ENCODE peak calls at places on chromosomes 6 and 20, in five cellular contexts. A is neural crest cell, J is OCI-LY7, K is kidney epithelial cell, Z is AG09309. B is an unnamed sample.

GRCh38 chr6:159217595-159218275 is 48.5 kb downstream of the FNDC1 start:
- DNase-seq in Z (no peak), K (no peak), A (peak; percentile 57), J (peak; percentile 93), B (no peak)

GRCh38 chr6:2858678-2859324 is 17.1 kb upstream of the SERPINB1 start:
- DNase-seq in J (peak; percentile 83), Z (no peak), A (no peak), K (no peak), B (no peak)

GRCh38 chr6:41970436-41970846 is 28.8 kb upstream of the CCND3 start:
- DNase-seq in A (no peak), J (peak; percentile 21), K (no peak), Z (peak; percentile 31), B (no peak)

GRCh38 chr20:37438464-37439222 is 82.4 kb upstream of the NNAT start:
- DNase-seq in K (no peak), Z (no peak), J (no peak), A (no peak), B (no peak)

GRCh38 chr6:53593001-53593488 is 48.1 kb upstream of the GCLC start:
- DNase-seq in J (no peak), A (no peak), Z (peak; percentile 69), K (peak; percentile 50), B (peak; percentile 61)

GRCh38 chr6:74971631-74972030 is 234.2 kb downstream of the COL12A1 start:
- DNase-seq in Z (no peak), A (no peak), K (no peak), J (no peak), B (no peak)

GRCh38 chr6:42547407-42548329 is 16.2 kb upstream of the UBR2 start:
- DNase-seq in Z (peak; percentile 18), A (peak; percentile 88), K (no peak), J (peak; percentile 87), B (no peak)

GRCh38 chr6:92688328-92688727 is 731.0 kb downstream of the EPHA7 start:
- DNase-seq in Z (no peak), J (peak; percentile 77), A (no peak), K (no peak), B (no peak)

GRCh38 chr6:159110013-159110412 is 59.2 kb upstream of the FNDC1 start:
- DNase-seq in A (peak; percentile 32), K (no peak), Z (peak; percentile 13), J (peak; percentile 60), B (no peak)

GRCh38 chr6:30741789-30742315 is 635 bp downstream of the FLOT1 start:
- DNase-seq in A (no peak), Z (no peak), J (no peak), K (no peak), B (no peak)

GRCh38 chr6:151440930-151441329 is 11.0 kb downstream of the RMND1 start:
- DNase-seq in Z (no peak), A (no peak), K (no peak), J (peak; percentile 16), B (no peak)
- TF ChIP-seq CTCF in Z (peak; percentile 52), A (peak; percentile 50), K (peak; percentile 31), J (peak; percentile 66), B (peak; percentile 26)

GRCh38 chr6:96899019-96899418 is 1.3 kb upstream of the NDUFAF4 start:
- DNase-seq in K (no peak), Z (no peak), A (peak; percentile 6), J (peak; percentile 40), B (no peak)
- TF ChIP-seq CTCF in K (peak; percentile 53), Z (peak; percentile 56), A (peak; percentile 69), J (peak; percentile 73), B (peak; percentile 45)

DNA sequence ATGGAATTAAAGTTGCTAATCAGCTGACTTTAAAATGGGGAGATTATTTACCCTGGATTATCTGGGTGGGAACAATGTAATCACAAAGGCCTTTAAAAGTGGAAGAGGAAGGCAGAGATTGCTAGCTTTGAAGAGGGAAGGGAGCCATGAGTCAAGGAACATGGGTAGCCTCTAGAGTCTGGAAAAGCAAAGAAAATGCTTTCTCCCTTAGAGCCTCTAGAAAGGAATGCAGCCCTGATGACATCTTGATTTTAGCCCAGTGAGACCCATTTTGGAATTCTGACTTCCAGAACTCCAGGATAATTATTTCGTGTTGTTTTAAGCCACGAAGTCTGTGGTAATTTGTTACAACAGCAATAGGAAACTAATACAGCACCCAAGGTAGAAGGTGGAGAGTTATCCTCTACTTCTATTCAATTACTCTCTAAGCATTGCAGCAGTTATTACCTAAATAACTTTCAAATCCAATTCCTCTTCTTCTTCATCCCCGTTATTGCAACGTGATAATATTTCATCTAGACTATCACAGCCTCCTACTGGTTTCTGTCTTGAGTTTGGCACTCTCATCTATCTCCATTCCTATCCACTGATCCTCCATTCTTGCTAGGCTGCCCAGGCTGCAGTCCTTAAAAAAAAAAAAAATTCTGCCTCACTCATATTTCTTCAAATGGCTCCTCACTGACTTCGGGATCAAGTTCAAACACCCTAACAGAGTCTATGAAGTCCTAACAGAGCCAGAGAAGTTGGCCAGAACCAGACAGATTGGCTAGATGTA is 224.3 kb downstream of the BTBD9 start:
- DNase-seq in A (no peak), Z (no peak), K (no peak), J (no peak), B (no peak)
- TF ChIP-seq CTCF in A (no peak), Z (no peak), K (no peak), J (no peak), B (no peak)

DNA sequence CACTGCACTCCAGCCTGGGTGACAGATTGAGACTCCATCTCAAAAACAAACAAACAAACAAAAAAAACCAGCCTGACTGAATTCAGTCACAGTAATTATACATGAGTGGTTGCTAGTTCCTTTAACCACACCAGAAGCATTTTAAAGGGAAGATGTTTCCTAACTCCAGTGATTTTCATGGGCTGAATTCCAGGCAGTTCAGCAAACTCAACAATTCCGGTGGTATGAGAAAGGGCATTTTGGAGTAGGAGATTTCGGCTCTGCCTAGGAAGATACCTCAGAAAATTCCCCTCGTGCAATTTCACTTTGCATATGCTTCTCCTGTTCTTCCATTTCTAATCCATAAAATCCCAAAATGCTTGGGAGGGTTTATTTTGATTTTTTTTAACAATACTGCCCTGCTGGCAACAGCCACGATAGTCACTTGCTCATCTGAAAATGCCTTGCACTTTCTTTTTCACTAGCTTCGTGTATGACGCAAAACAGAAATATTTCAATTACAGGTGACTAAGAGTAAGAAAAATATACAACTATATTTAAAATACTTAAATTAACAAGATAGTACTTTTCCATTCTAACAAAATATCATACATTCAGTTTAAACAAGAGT is 48.3 kb upstream of the IPCEF1 start:
- DNase-seq in A (no peak), J (no peak), Z (peak; percentile 57), K (no peak), B (peak; percentile 46)
- TF ChIP-seq CTCF in A (no peak), J (no peak), Z (no peak), K (no peak), B (no peak)

DNA sequence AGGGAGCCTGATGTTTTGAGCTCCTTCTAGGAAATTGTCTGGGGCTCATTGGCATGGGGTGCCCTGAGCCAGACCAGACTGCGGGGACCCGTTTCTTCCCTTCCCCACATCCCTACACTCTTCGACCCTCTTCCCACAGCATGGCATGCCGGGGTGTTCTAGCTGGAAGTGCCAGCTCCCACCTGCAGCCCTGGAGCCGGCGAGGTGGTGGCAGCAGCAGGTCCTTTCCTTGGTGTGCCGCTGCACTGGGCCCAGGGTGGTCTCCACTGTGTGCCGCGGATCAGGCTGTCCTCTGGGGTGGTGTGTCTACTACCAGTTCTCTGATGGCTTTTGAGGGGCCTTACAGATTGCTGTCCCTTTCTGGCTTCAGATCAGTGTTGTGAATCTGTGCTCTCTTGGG is 7.5 kb upstream of the RWDD1 start:
- DNase-seq in K (no peak), A (no peak), J (no peak), Z (no peak), B (no peak)
- TF ChIP-seq CTCF in K (no peak), A (no peak), J (no peak), Z (no peak), B (no peak)

DNA sequence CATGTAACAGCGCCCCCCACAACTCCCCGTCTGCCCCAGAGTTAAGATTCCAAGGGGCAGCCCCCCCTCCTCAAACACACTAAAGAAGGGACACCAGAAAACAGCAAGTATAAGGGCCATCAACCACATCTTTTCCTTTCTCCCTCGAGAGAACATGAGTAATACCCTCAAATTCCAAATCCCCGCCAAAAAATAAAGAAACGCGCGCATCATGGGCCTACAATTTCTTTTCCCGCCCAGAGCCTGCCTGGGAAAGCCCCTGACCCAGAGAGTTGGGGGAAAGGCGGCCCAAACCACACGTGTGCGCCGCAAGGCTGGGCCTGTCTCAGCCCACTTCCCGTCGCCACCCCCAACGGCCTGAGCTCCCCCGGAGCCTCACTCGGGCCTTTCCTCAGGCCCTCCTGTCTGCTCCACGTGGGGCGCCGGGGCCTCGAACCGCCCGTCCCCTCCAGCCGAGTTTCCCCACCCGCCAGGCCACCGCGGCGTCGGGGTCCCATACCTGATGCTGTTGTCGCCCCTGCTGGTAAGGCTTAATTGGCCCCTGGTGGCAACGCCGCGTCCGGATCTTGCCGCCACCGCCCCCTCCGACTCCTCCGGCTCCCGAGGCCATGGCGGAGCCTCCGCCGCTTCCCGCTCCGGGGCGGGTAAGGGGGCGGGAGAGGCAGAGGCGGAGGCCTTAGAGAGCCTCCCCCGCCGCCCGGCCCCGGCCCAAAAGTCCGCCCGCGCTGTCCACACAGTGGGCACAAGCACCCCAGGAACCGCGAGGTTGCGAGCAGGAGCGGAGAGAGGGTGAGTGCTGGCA is 746 bp downstream of the NUP153 start:
- DNase-seq in A (peak; percentile 48), J (peak; percentile 91), Z (no peak), K (no peak), B (no peak)
- TF ChIP-seq CTCF in A (peak; percentile 25), J (peak; percentile 59), Z (peak; percentile 9), K (peak; percentile 13), B (peak; percentile 2)

DNA sequence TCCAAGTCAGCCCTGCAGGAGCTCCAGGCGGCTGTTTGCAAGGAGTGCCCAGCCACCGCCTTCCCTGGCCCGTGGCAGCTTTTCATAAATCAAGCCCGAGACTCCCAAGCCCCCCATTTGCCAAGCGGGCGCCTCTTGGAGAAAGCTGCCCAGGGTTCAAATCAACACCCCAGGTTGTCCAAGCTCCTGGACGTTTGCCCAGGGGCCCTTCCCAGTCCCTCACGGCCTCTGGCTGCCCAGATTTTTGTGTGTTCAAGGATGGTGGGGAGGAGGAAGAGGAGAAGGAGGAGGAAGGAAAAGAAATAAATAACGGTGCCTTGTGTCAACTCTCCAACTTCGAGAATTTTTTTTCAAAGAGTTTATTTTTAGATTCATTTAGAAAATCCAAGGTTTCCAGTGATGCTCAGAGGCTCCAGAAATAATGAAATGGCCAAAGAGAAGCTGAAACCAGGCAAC is 20.6 kb upstream of the NFATC2 start:
- DNase-seq in A (no peak), J (no peak), Z (no peak), K (no peak), B (no peak)
- TF ChIP-seq CTCF in A (no peak), J (no peak), Z (no peak), K (no peak), B (no peak)